ENCODE peak calls at places on chromosomes 1 and 21, in seven cellular contexts. L is HEK293T, U is RWPE1, J is GM20000, Y is lower lobe of right lung, N is omental fat pad, E is Karpas-422. S is an unnamed sample.

GRCh38 chr1:15620155-15620545 is 2.9 kb downstream of the DDI2 start:
- DNase-seq in L (no peak), U (peak; percentile 66), J (no peak), Y (no peak), N (no peak), E (no peak), S (no peak)

GRCh38 chr1:230167419-230167852 is 100.4 kb downstream of the GALNT2 start:
- DNase-seq in L (peak; percentile 67), U (peak; percentile 55), J (peak; percentile 56), Y (no peak), N (no peak), E (peak; percentile 82), S (peak; percentile 79)

GRCh38 chr1:109768700-109769325 is 5.1 kb upstream of the EPS8L3 start:
- DNase-seq in L (no peak), U (no peak), J (no peak), Y (peak; percentile 21), N (peak; percentile 16), E (no peak), S (no peak)

GRCh38 chr1:25467193-25467592 is 36.5 kb downstream of the MACO1 start:
- DNase-seq in L (no peak), U (no peak), J (no peak), Y (no peak), N (no peak), E (no peak), S (no peak)

GRCh38 chr21:41029573-41029972 is 138.4 kb upstream of the BACE2 start:
- DNase-seq in L (no peak), U (no peak), J (no peak), Y (no peak), N (no peak), E (no peak), S (no peak)

GRCh38 chr1:85494957-85495266 is 30.0 kb upstream of the DDAH1 start:
- DNase-seq in L (no peak), U (peak; percentile 29), J (no peak), Y (no peak), N (no peak), E (no peak), S (no peak)

GRCh38 chr1:91011726-91012125 is 10.1 kb downstream of the ZNF644 start:
- DNase-seq in L (no peak), U (no peak), J (no peak), Y (no peak), N (no peak), E (no peak), S (no peak)

GRCh38 chr1:11473635-11474034 is 5.3 kb upstream of the DISP3 start:
- DNase-seq in L (peak; percentile 50), U (peak; percentile 50), J (no peak), Y (no peak), N (no peak), E (peak; percentile 71), S (peak; percentile 23)

GRCh38 chr1:24639881-24640280 is 3.2 kb upstream of the SRRM1 start:
- DNase-seq in L (no peak), U (no peak), J (no peak), Y (no peak), N (no peak), E (no peak), S (no peak)

GRCh38 chr1:3340548-3341235 is 113.8 kb upstream of the ARHGEF16 start:
- DNase-seq in L (no peak), U (no peak), J (no peak), Y (no peak), N (no peak), E (no peak), S (no peak)

GRCh38 chr1:25765910-25766645 is 33.9 kb upstream of the SELENON start:
- DNase-seq in L (no peak), U (no peak), J (no peak), Y (no peak), N (no peak), E (no peak), S (no peak)

GRCh38 chr21:37915941-37916794 is at the start of gene KCNJ6:
- DNase-seq in L (peak; percentile 83), U (peak; percentile 60), J (no peak), Y (peak; percentile 63), N (no peak), E (no peak), S (no peak)

GRCh38 chr1:15684042-15684461 is at the start of gene PLEKHM2:
- DNase-seq in L (peak; percentile 73), U (peak; percentile 28), J (peak; percentile 91), Y (peak; percentile 67), N (no peak), E (peak; percentile 79), S (peak; percentile 75)

GRCh38 chr1:219507432-219507831 is 105.5 kb downstream of the ZC3H11B start:
- DNase-seq in L (no peak), U (no peak), J (no peak), Y (no peak), N (no peak), E (no peak), S (no peak)

GRCh38 chr1:2148691-2149090 is 45.9 kb downstream of the FAAP20 start:
- DNase-seq in L (no peak), U (no peak), J (no peak), Y (peak; percentile 61), N (no peak), E (no peak), S (peak; percentile 18)

GRCh38 chr1:42845866-42846256 is 552 bp upstream of the ZNF691 start:
- DNase-seq in L (no peak), U (peak; percentile 20), J (peak; percentile 18), Y (no peak), N (no peak), E (no peak), S (no peak)

GRCh38 chr1:17955302-17956285 is 152.0 kb upstream of the IGSF21 start:
- DNase-seq in L (no peak), U (no peak), J (no peak), Y (no peak), N (no peak), E (no peak), S (no peak)

GRCh38 chr1:168613689-168614655 is 37.6 kb downstream of the XCL1 start:
- DNase-seq in L (peak; percentile 49), U (no peak), J (no peak), Y (no peak), N (no peak), E (no peak), S (no peak)